ENCODE peak calls at places on chromosomes 16 and 17, in seven cellular contexts. H is H1, C is breast epithelium, A is prostate gland, D is spleen, V is GM12892, J is GM23338. U is an unnamed sample.

GRCh38 chr16:86355114-86355513 is 155.2 kb upstream of the FOXF1 start:
- DNase-seq in H (no peak), C (no peak), A (no peak), D (no peak), V (no peak), J (no peak), U (no peak)

GRCh38 chr16:83937267-83937666 is 15.8 kb upstream of the OSGIN1 start:
- DNase-seq in H (no peak), C (no peak), A (no peak), D (no peak), V (no peak), J (no peak), U (no peak)

GRCh38 chr17:5587431-5588032 is 3.2 kb upstream of the NLRP1 start:
- DNase-seq in H (no peak), C (no peak), A (peak; percentile 42), D (no peak), V (peak; percentile 38), J (peak; percentile 86), U (no peak)

GRCh38 chr17:31073411-31073810 is 21.4 kb upstream of the NF1 start:
- DNase-seq in H (no peak), C (no peak), A (no peak), D (no peak), V (no peak), J (no peak), U (no peak)

GRCh38 chr16:2787406-2787805 is at the start of gene PRSS33:
- DNase-seq in H (no peak), C (no peak), A (no peak), D (peak; percentile 62), V (no peak), J (no peak), U (no peak)

GRCh38 chr16:3716831-3717234 is 491 bp downstream of the TRAP1 start:
- DNase-seq in H (no peak), C (no peak), A (no peak), D (no peak), V (no peak), J (peak; percentile 60), U (no peak)

GRCh38 chr17:17528696-17529652 is 32.8 kb upstream of the RASD1 start:
- DNase-seq in H (no peak), C (no peak), A (no peak), D (no peak), V (no peak), J (no peak), U (no peak)

GRCh38 chr17:72587156-72587555 is 466.3 kb downstream of the SOX9 start:
- DNase-seq in H (no peak), C (no peak), A (no peak), D (no peak), V (no peak), J (no peak), U (no peak)

GRCh38 chr16:68574479-68574878 is 35.4 kb downstream of the ZFP90 start:
- DNase-seq in H (no peak), C (no peak), A (no peak), D (no peak), V (no peak), J (no peak), U (no peak)

GRCh38 chr17:17298108-17298507 is 5.1 kb upstream of the NT5M start:
- DNase-seq in H (no peak), C (no peak), A (no peak), D (no peak), V (no peak), J (no peak), U (no peak)

GRCh38 chr16:69761983-69762842 is at the start of gene WWP2:
- DNase-seq in H (peak; percentile 54), C (peak; percentile 72), A (peak; percentile 67), D (peak; percentile 95), V (peak; percentile 77), J (peak; percentile 91), U (peak; percentile 79)

GRCh38 chr17:75900691-75901533 is 3.8 kb downstream of the MRPL38 start:
- DNase-seq in H (no peak), C (no peak), A (no peak), D (peak; percentile 77), V (no peak), J (no peak), U (no peak)

GRCh38 chr16:24005577-24005976 is 169.8 kb downstream of the PRKCB start:
- DNase-seq in H (no peak), C (no peak), A (no peak), D (no peak), V (no peak), J (no peak), U (no peak)

GRCh38 chr17:7476474-7476873 is 3.0 kb downstream of the ZBTB4 start:
- DNase-seq in H (no peak), C (peak; percentile 57), A (no peak), D (no peak), V (no peak), J (no peak), U (no peak)

GRCh38 chr16:8372141-8372540 is 218.2 kb downstream of the TMEM114 start:
- DNase-seq in H (no peak), C (no peak), A (no peak), D (no peak), V (no peak), J (no peak), U (no peak)

GRCh38 chr17:37392024-37392590 is 14.5 kb downstream of the ACACA start:
- DNase-seq in H (no peak), C (no peak), A (no peak), D (no peak), V (peak; percentile 19), J (no peak), U (peak; percentile 27)

GRCh38 chr16:14358697-14359305 is 271.3 kb downstream of the PARN start:
- DNase-seq in H (no peak), C (no peak), A (no peak), D (no peak), V (no peak), J (no peak), U (no peak)

GRCh38 chr17:8791910-8792270 is 7.3 kb downstream of the MFSD6L start:
- DNase-seq in H (no peak), C (no peak), A (no peak), D (no peak), V (no peak), J (no peak), U (no peak)

GRCh38 chr16:84518804-84519341 is 14.4 kb upstream of the MEAK7 start:
- DNase-seq in H (no peak), C (no peak), A (no peak), D (peak; percentile 77), V (no peak), J (no peak), U (no peak)

GRCh38 chr17:13957636-13958035 is 111.7 kb upstream of the COX10 start:
- DNase-seq in H (no peak), C (no peak), A (no peak), D (no peak), V (no peak), J (no peak), U (no peak)

GRCh38 chr17:4229627-4230026 is 34.2 kb downstream of the ANKFY1 start:
- DNase-seq in H (no peak), C (peak; percentile 56), A (peak; percentile 10), D (no peak), V (no peak), J (no peak), U (no peak)

GRCh38 chr16:74275031-74275636 is 21.5 kb upstream of the PSMD7 start:
- DNase-seq in H (no peak), C (no peak), A (no peak), D (no peak), V (no peak), J (peak; percentile 19), U (peak; percentile 14)

GRCh38 chr17:81929253-81930141 is 2.0 kb upstream of the MAFG start:
- DNase-seq in H (no peak), C (no peak), A (no peak), D (no peak), V (no peak), J (peak; percentile 29), U (no peak)

GRCh38 chr17:81926451-81927144 is 937 bp downstream of the MAFG start:
- DNase-seq in H (no peak), C (peak; percentile 63), A (peak; percentile 51), D (peak; percentile 92), V (peak; percentile 70), J (peak; percentile 79), U (peak; percentile 68)

GRCh38 chr17:81927145-81927652 is 336 bp downstream of the MAFG start:
- DNase-seq in H (no peak), C (no peak), A (no peak), D (peak; percentile 89), V (no peak), J (no peak), U (peak; percentile 52)

GRCh38 chr17:81928497-81929252 is 1.1 kb upstream of the MAFG start:
- DNase-seq in H (no peak), C (no peak), A (no peak), D (no peak), V (no peak), J (no peak), U (no peak)

DNA sequence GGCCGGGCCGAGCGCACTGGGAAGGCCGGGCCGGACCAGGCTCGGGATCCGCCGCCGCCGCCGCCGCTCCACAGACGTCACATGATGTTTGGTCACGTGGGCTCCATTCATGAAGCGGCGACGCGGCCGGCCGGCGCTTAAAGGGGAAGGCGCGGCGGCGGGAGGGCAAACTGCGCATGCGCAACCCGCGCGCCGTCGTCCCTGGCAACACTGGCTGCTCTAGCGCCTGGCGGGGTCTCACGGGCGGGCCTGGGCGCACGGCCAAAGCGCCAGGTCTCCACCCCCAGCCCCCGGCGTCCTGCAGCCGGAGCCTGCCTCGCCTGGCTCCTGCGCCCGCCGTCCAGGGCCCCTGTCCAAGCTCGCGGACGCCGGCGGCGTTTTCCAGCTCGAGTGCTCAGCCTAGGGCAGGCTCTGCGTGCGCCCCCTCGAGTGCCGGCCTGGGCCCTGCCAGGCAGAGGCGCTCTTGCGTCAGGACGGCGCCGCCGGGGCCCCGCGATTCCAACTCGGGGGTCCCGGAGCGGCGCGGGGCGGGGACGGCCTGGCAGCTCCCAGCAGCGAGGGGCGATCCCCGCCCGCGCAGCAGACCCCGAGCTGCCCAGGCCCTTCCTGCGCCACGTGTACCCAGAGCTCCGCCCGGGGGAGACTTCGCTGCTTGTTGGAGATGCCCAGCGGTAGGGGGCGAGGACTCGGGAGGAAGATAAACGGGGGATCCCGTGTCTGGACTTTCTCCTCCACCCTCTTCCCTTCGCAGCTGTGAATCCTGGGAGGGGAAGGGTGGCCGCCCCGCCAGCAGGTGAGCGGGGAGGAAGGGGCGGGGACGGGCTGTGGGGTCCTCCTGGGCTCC is at the start of gene MAFG:
- DNase-seq in H (peak; percentile 70), C (peak; percentile 90), A (peak; percentile 90), D (peak; percentile 97), V (peak; percentile 100), J (peak; percentile 97), U (peak; percentile 99)
- TF ChIP-seq POLR2AphosphoS5 in H (no peak), C (peak; percentile 10), A (peak; percentile 93), D (peak; percentile 88), V (no peak), J (peak; percentile 64), U (no peak)

GRCh38 chr16:88872650-88873331 is 6.3 kb upstream of the PABPN1L start:
- DNase-seq in H (no peak), C (no peak), A (no peak), D (no peak), V (no peak), J (no peak), U (no peak)
- TF ChIP-seq POLR2AphosphoS5 in H (no peak), C (no peak), A (no peak), D (peak; percentile 31), V (no peak), J (no peak), U (no peak)

GRCh38 chr17:77281024-77281903 is 140.5 kb downstream of the SEC14L1 start:
- DNase-seq in H (no peak), C (peak; percentile 53), A (peak; percentile 69), D (peak; percentile 90), V (peak; percentile 92), J (peak; percentile 80), U (peak; percentile 91)
- TF ChIP-seq POLR2AphosphoS5 in H (no peak), C (no peak), A (peak; percentile 58), D (peak; percentile 29), V (no peak), J (peak; percentile 74), U (no peak)

GRCh38 chr17:57903961-57904360 is 51.3 kb downstream of the CUEDC1 start:
- DNase-seq in H (no peak), C (no peak), A (no peak), D (no peak), V (no peak), J (no peak), U (no peak)
- TF ChIP-seq POLR2AphosphoS5 in H (no peak), C (no peak), A (no peak), D (no peak), V (no peak), J (no peak), U (no peak)

U was measured in GM12891.